ENCODE peak calls at places on chromosomes 13 and 19, in eight cellular contexts. L is GM23338; P is cardiac fibroblast; U is sigmoid colon; F is CD8-positive, alpha-beta T cell; A is uterus; C is AG04450; N is OCI-LY7. D is an unnamed sample.

GRCh38 chr13:20489185-20489820 is 36.4 kb downstream of the CRYL1 start:
- DNase-seq in L (no peak), P (no peak), U (no peak), F (peak), A (no peak), C (no peak), N (peak), D (peak)

GRCh38 chr19:50705422-50706019 is 14.1 kb downstream of the SHANK1 start:
- DNase-seq in L (peak), P (peak), U (no peak), F (peak), A (no peak), C (peak), N (peak), D (peak)

GRCh38 chr19:940591-941291 is 14.9 kb downstream of the ARID3A start:
- DNase-seq in L (no peak), P (no peak), U (peak), F (peak), A (peak), C (peak), N (no peak), D (no peak)

GRCh38 chr13:113647351-113648217 is 10.4 kb downstream of the ATP4B start:
- DNase-seq in L (no peak), P (peak), U (peak), F (no peak), A (peak), C (no peak), N (no peak), D (peak)

GRCh38 chr19:10217085-10217484 is 14.0 kb downstream of the S1PR2 start:
- DNase-seq in L (no peak), P (no peak), U (no peak), F (no peak), A (no peak), C (no peak), N (no peak), D (no peak)

GRCh38 chr19:11342429-11342828 is 3.0 kb upstream of the RAB3D start:
- DNase-seq in L (no peak), P (no peak), U (no peak), F (no peak), A (no peak), C (no peak), N (no peak), D (no peak)

GRCh38 chr19:33238750-33239149 is 13.1 kb upstream of the SLC7A10 start:
- DNase-seq in L (no peak), P (no peak), U (no peak), F (no peak), A (no peak), C (no peak), N (no peak), D (no peak)

GRCh38 chr19:41785653-41786052 is 10.7 kb upstream of the CEACAM3 start:
- DNase-seq in L (peak), P (peak), U (no peak), F (peak), A (peak), C (peak), N (peak), D (peak)

GRCh38 chr19:2275588-2276428 is 6.2 kb downstream of the PEAK3 start:
- DNase-seq in L (peak), P (no peak), U (no peak), F (no peak), A (peak), C (no peak), N (no peak), D (no peak)

GRCh38 chr19:18385359-18385674 is 641 bp upstream of the GDF15 start:
- DNase-seq in L (no peak), P (no peak), U (no peak), F (no peak), A (no peak), C (no peak), N (no peak), D (no peak)

GRCh38 chr13:66407159-66407558 is 823.0 kb downstream of the PCDH9 start:
- DNase-seq in L (no peak), P (no peak), U (no peak), F (no peak), A (no peak), C (no peak), N (no peak), D (no peak)

GRCh38 chr13:87259479-87260083 is 411.6 kb upstream of the SLITRK5 start:
- DNase-seq in L (peak), P (no peak), U (no peak), F (no peak), A (no peak), C (no peak), N (peak), D (no peak)
- TF ChIP-seq CTCF in L (peak), P (no peak), U (no peak), F (no peak), A (no peak), C (peak), N (peak), D (peak)

GRCh38 chr19:46975011-46975917 is 44.4 kb upstream of the NPAS1 start:
- DNase-seq in L (no peak), P (peak), U (no peak), F (no peak), A (no peak), C (no peak), N (no peak), D (no peak)
- TF ChIP-seq CTCF in L (no peak), P (no peak), U (no peak), F (no peak), A (no peak), C (no peak), N (no peak), D (no peak)

GRCh38 chr13:61874970-61875579 is 459.4 kb upstream of the PCDH20 start:
- DNase-seq in L (no peak), P (no peak), U (no peak), F (no peak), A (no peak), C (no peak), N (no peak), D (no peak)

GRCh38 chr13:61884830-61885229 is 469.2 kb upstream of the PCDH20 start:
- DNase-seq in L (no peak), P (no peak), U (no peak), F (no peak), A (no peak), C (no peak), N (no peak), D (no peak)

DNA sequence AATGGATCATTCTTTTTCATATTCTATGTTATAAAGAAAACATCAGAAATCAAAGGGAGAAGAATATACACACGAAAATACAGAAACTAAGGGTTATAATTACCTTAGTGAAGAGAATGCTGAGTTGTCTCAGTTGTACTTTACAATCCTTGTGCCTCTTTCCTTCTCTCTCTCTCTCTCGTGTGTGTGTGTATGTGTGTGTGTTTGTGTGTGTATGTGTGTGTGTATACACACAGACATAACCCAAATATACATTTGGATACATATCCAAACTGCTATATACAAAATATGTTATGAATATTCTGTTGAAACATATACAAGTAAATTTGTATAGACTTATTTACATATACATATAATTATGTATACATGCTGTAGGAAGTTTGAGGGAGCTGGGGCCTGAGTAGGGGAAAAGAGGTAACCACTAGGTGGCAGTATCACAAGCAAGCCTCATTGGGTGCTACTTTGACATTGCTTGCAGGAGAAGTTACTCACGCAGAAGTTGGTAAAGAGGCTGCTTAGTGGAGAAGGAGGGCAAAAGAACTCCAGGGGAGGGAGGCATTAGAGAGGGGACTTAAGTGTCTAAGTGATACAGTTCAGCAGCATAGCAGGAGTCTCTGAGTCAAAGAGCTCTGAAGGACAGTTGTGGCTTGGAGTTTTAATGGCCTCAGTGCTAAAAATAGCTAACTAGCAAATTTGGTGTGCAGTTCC is 465.1 kb upstream of the PCDH20 start:
- DNase-seq in L (peak), P (peak), U (no peak), F (no peak), A (no peak), C (no peak), N (peak), D (no peak)
- TF ChIP-seq CTCF in L (peak), P (peak), U (no peak), F (no peak), A (no peak), C (peak), N (peak), D (peak)

GRCh38 chr13:33871207-33872004 is 53.5 kb downstream of the RFC3 start:
- DNase-seq in L (no peak), P (no peak), U (no peak), F (no peak), A (no peak), C (no peak), N (no peak), D (no peak)

GRCh38 chr13:33868343-33868994 is 50.5 kb downstream of the RFC3 start:
- DNase-seq in L (no peak), P (no peak), U (no peak), F (no peak), A (no peak), C (no peak), N (no peak), D (no peak)

GRCh38 chr13:33872005-33872351 is 54.0 kb downstream of the RFC3 start:
- DNase-seq in L (no peak), P (no peak), U (no peak), F (no peak), A (no peak), C (no peak), N (no peak), D (no peak)

GRCh38 chr13:33869005-33869404 is 51.1 kb downstream of the RFC3 start:
- DNase-seq in L (no peak), P (no peak), U (no peak), F (no peak), A (no peak), C (no peak), N (no peak), D (no peak)

DNA sequence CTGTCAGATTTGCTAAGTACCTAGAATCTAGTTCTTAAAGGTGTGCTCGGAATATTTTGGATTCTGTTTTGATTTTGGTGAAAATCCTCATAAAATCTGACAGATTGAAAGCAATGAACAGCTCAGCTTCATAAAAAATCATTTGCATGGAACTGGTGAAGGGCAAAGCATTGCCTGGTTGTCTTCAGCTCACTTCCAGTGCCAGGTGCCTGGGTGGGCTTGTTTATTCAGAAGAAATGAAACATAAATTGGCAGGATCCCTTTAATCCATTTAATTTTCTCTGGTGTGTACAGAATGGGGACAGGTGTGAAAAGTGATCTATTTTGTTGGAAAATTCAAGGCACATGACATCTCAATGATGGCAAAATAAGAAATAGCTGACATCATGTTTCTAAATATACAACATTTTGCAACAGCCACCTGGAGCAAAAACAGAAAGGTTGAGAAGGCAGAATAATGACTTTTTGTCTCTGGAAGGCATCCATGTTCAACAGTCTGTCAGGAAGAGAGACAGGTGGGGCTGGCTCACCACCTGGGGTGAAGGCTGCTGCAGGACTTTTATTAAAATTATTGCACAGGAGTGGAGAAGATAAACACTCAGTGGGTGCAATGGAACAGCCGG is 52.2 kb downstream of the RFC3 start:
- DNase-seq in L (no peak), P (no peak), U (no peak), F (no peak), A (no peak), C (no peak), N (peak), D (no peak)
- TF ChIP-seq CTCF in L (no peak), P (no peak), U (no peak), F (no peak), A (no peak), C (no peak), N (no peak), D (no peak)

DNA sequence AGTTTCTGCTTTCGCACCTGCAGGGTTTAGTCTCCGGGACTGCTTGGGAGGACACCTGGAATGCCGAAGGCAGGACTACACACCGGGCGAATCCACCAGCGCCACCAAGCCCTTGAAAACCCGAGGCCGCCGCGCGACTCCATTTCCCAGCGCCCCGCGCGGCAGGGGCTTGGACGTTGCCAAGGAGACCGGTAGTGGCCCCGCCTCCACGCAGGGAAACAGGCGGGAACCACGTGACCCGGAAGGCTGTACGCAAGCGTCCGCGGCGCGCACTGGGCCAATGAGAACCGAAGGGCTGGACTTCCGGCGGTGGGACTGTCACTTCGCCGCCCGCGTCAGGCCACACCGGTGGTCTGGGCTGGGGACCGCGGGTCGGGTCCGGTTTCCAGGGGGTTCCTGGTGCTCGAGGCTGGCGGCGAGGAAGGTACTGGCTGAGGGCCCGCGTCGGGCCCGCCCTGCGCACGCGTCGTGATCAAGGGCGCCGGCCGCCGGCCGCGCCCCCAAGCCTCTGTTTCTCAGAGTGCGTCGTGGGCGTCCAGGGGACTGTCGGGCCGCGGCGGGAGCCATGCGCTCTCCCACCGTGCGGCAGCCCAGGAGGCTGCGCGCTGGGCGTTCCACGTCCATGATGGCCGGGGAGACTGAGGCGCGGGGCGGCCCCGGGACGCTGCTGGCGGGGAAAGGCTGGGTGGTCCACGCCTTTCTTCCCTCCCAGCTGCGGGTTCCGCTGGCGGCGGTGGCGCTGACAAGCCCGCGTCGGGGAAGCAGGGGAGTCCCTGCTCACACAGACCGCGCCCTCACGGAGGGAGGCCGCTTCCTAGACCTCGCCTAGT is at the start of gene ZNF324:
- DNase-seq in L (peak), P (peak), U (peak), F (peak), A (peak), C (peak), N (peak), D (peak)
- TF ChIP-seq CTCF in L (no peak), P (no peak), U (no peak), F (no peak), A (no peak), C (no peak), N (peak), D (no peak)

GRCh38 chr13:87274209-87274819 is 396.9 kb upstream of the SLITRK5 start:
- DNase-seq in L (peak), P (peak), U (no peak), F (no peak), A (no peak), C (peak), N (peak), D (peak)

DNA sequence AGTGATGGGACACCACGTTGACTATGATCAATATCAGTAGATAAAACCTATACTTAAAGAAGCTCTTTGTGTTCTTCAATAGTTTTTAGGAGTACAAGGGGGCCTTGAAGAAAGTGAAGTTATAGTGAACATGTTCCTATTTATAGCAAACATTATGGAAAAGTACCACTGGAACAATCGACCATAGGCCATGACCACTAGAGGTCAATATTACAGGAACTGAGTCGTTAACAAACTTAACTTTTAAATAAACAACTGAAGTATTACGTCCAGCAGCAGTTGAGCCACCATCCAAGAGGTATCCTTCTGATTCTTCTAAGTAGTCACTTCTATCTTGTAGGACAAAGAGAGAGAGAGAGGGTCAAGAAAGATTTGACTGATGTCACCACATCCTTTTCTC is 391.0 kb upstream of the SLITRK5 start:
- DNase-seq in L (peak), P (no peak), U (no peak), F (no peak), A (no peak), C (no peak), N (no peak), D (no peak)
- TF ChIP-seq CTCF in L (peak), P (no peak), U (no peak), F (no peak), A (no peak), C (peak), N (peak), D (no peak)

GRCh38 chr13:28590450-28590849 is 68.5 kb upstream of the POMP start:
- DNase-seq in L (no peak), P (no peak), U (no peak), F (no peak), A (no peak), C (no peak), N (no peak), D (no peak)
- TF ChIP-seq CTCF in L (no peak), P (no peak), U (no peak), F (no peak), A (no peak), C (no peak), N (no peak), D (no peak)

DNA sequence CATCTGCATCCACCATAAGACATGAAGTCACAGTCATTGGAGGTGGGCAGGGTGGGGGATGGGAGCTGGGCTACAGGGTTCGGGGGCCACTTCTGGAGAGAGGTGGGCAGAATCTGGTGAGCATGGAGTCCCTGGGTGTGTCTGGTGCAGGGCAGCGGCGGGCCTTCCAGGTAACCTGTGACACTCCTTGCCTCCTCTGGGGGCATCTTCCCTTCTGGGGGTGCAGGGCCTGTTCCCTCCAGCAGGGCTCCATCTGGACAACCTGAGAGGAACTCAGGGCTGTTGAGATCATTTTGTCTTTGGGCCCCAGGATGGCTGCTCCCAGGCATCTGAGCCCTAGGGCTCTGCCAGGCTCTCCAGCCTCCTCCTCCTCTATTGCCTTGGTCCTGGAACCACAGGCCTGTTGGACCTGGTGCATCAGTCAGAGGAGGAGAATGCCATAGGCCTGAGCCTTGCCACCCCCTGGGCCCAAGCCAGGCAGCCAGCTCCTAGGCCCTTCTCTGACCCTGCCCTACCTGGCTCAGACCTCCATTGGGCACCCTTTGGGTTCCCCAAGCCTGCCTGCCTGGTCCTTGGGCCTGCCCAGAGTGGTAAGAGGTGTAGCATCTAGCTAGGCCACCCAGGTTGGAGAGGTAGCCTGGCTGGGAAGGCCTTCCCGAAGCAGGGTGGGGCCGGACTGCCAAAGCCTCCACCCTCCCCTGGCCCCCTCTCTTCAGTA is 13.4 kb downstream of the LYL1 start:
- DNase-seq in L (peak), P (no peak), U (no peak), F (no peak), A (no peak), C (no peak), N (peak), D (peak)
- TF ChIP-seq CTCF in L (peak), P (peak), U (no peak), F (peak), A (no peak), C (peak), N (peak), D (no peak)

GRCh38 chr13:109426690-109426990 is 359.7 kb downstream of the IRS2 start:
- DNase-seq in L (no peak), P (no peak), U (no peak), F (no peak), A (no peak), C (no peak), N (no peak), D (no peak)

GRCh38 chr13:109427148-109427547 is 359.2 kb downstream of the IRS2 start:
- DNase-seq in L (no peak), P (no peak), U (no peak), F (no peak), A (no peak), C (no peak), N (no peak), D (no peak)

GRCh38 chr13:109425821-109426689 is 360.3 kb downstream of the IRS2 start:
- DNase-seq in L (no peak), P (no peak), U (no peak), F (no peak), A (no peak), C (no peak), N (no peak), D (no peak)

GRCh38 chr13:109428146-109428545 is 358.2 kb downstream of the IRS2 start:
- DNase-seq in L (no peak), P (no peak), U (no peak), F (no peak), A (no peak), C (no peak), N (no peak), D (no peak)

DNA sequence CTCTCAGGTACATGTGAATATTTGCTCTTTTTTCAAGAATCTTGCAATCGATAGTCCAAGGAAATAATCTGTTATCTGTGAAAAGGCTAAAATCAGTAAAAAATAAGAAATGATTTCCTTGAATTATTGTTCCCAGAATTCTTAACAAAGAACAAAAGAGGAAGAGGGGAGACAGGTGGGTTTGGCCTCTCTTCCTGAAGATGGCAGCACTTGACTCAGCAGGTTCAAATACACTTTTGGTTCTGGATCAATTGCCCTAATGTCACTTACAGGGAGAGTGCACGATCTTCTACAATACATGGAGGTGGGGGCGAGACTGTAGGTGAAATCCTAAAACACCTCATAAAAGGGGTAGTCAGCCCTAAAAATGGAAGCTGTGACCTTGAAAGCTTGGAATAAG is 358.7 kb downstream of the IRS2 start:
- DNase-seq in L (peak), P (no peak), U (no peak), F (no peak), A (no peak), C (no peak), N (no peak), D (no peak)
- TF ChIP-seq CTCF in L (peak), P (no peak), U (no peak), F (no peak), A (no peak), C (no peak), N (no peak), D (no peak)

D was measured in RWPE1.